ENCODE peak calls at places on chromosomes 1 and 21, in seven cellular contexts. B, P, F, E, A, U and H are unnamed samples.

GRCh38 chr1:60942291-60942690 is 140.1 kb upstream of the NFIA start:
- DNase-seq in B (no peak), P (no peak), U (no peak), A (no peak), F (no peak), E (no peak), H (no peak)

GRCh38 chr21:42666023-42666747 is 12.8 kb downstream of the PDE9A start:
- DNase-seq in B (no peak), E (peak), A (no peak), P (no peak), F (no peak), U (no peak), H (peak)

GRCh38 chr1:64686828-64687724 is 57.8 kb upstream of the RAVER2 start:
- DNase-seq in E (no peak), B (no peak), A (peak), P (peak), U (no peak), F (no peak), H (peak)

GRCh38 chr1:107004421-107004820 is 52.1 kb upstream of the PRMT6 start:
- DNase-seq in A (no peak), P (no peak), B (no peak), E (no peak), F (no peak), U (no peak), H (no peak)

GRCh38 chr21:35332841-35333426 is 283.8 kb upstream of the RUNX1 start:
- DNase-seq in E (no peak), A (no peak), B (no peak), F (no peak), U (no peak), P (no peak), H (no peak)

GRCh38 chr1:52210044-52210443 is 68.2 kb downstream of the ZFYVE9 start:
- DNase-seq in E (no peak), A (no peak), F (no peak), U (no peak), B (no peak), P (no peak), H (no peak)

GRCh38 chr21:44931137-44931500 is 8.7 kb upstream of the SLX9 start:
- DNase-seq in B (no peak), F (no peak), A (no peak), E (no peak), P (no peak), U (no peak), H (no peak)

GRCh38 chr1:93148001-93148400 is 32.2 kb downstream of the TMED5 start:
- DNase-seq in P (no peak), E (no peak), A (no peak), F (no peak), U (no peak), B (no peak), H (no peak)